ENCODE peak calls at places on chromosome 11, in six cellular contexts. L is uterus, K is fibroblast of lung, R is adrenal gland, C is lower lobe of right lung, Z is astrocyte. W is an unnamed sample. For H3K4me1, the result is how much of the 10 kb centered on the place peaks cover.

GRCh38 chr11:20156876-20157613 is 3.2 kb downstream of the DBX1 start:
- DNase-seq in L (no peak), K (no peak), R (no peak), C (no peak), Z (no peak), W (no peak)

GRCh38 chr11:20008190-20008801 is 152.0 kb downstream of the DBX1 start:
- DNase-seq in L (no peak), K (no peak), R (no peak), C (no peak), Z (no peak), W (no peak)

GRCh38 chr11:17694711-17695110 is 24.7 kb upstream of the MYOD1 start:
- DNase-seq in L (no peak), K (no peak), R (no peak), C (no peak), Z (no peak), W (no peak)

GRCh38 chr11:72278911-72279310 is 34.9 kb upstream of the PHOX2A start:
- DNase-seq in L (no peak), K (peak), R (no peak), C (no peak), Z (peak), W (peak)

GRCh38 chr11:123645576-123645975 is 8.8 kb downstream of the SCN3B start:
- DNase-seq in L (no peak), K (no peak), R (no peak), C (no peak), Z (no peak), W (no peak)

GRCh38 chr11:17747131-17747955 is 12.8 kb downstream of the KCNC1 start:
- DNase-seq in L (no peak), K (no peak), R (no peak), C (no peak), Z (no peak), W (no peak)

GRCh38 chr11:16082532-16083055 is 273.8 kb downstream of the SOX6 start:
- DNase-seq in L (no peak), K (no peak), R (no peak), C (no peak), Z (no peak), W (no peak)

GRCh38 chr11:17389957-17390649 is 1.6 kb upstream of the KCNJ11 start:
- DNase-seq in L (no peak), K (no peak), R (no peak), C (no peak), Z (no peak), W (no peak)

GRCh38 chr11:116219171-116219635 is 553.6 kb downstream of the BUD13 start:
- DNase-seq in L (no peak), K (no peak), R (no peak), C (no peak), Z (peak), W (peak)

GRCh38 chr11:75031771-75032549 is 43.2 kb downstream of the NEU3 start:
- DNase-seq in L (peak), K (peak), R (peak), C (peak), Z (peak), W (peak)
- TF ChIP-seq CTCF in L (peak), K (peak), R (peak), C (peak), Z (peak), W (peak)

DNA sequence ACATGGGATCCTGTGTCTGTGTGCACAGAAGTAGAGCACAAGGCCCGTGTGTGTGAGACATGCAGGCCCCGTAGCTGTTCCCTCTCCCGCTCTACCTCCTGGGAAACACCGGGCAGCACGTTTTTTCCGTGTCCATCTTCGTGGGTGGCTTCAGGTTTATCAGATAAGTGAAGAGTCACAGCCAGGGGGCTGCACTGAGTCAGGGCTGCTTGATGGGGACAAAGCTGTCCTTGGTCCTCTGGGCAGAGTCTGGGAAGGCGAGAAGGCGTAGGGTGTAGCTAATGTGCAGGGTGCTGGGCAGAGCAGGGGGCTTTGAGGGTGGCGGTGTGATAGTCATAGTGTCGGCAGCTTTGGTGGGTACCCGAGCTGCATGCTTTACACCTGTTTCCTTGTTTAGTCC is 23.7 kb downstream of the INCENP start:
- DNase-seq in L (no peak), K (no peak), R (peak), C (peak), Z (no peak), W (no peak)
- H3K4me1 ChIP-seq in L (under half), K (under half), R (under half), C (under half), Z (under half), W (under half)

GRCh38 chr11:81970886-81971285 is 762.8 kb downstream of the FAM181B start:
- DNase-seq in L (no peak), K (no peak), R (no peak), C (no peak), Z (no peak), W (no peak)

GRCh38 chr11:81963018-81963417 is 770.6 kb downstream of the FAM181B start:
- DNase-seq in L (no peak), K (peak), R (no peak), C (no peak), Z (no peak), W (no peak)

GRCh38 chr11:81966340-81966739 is 767.3 kb downstream of the FAM181B start:
- DNase-seq in L (no peak), K (no peak), R (no peak), C (no peak), Z (no peak), W (no peak)

DNA sequence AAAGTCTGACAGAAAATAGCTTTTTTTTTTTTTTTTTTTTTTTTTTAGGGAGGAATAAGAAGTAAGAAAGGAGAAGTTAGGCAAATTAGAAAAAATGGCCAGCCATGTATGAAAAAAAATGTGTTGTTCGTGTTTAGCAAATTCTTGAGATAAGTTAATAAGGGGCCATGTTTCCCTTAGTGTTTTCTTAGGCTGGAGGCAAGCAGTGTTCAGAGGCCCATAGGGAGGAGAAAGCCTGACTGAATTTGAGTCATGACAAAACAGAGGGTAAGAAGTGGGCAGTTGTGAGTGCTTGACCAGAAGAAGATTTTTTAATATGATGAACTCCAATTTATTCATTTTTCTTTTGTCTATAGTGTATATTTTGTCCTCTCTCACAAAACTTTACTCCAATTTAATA is 766.4 kb downstream of the FAM181B start:
- DNase-seq in L (no peak), K (no peak), R (no peak), C (no peak), Z (no peak), W (no peak)
- H3K27ac ChIP-seq in L (no peak), K (no peak), R (no peak), C (no peak), Z (no peak), W (no peak)

GRCh38 chr11:133966924-133967598 is 10.3 kb upstream of the IGSF9B start:
- DNase-seq in L (peak), K (no peak), R (peak), C (no peak), Z (no peak), W (no peak)
- TF ChIP-seq CTCF in L (peak), K (peak), R (peak), C (peak), Z (no peak), W (peak)

DNA sequence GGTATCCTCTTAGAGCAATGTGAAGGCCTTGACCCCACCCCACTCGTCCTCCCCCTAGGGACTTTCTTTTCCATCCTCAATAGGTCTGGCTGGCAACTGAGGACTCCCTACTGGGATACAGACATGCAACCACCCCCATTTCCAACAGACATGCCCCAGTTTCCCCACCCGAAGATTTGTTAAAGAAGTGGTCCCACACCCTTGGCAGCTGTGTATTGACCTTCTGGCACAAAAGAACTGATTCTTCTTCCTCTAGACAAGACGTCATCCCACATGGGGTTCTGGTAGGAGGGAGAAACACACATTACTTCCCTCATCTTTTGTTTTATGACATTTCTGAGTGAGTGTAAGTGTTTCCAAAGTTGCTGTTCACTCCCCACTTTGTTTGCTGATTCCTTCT is 4.6 kb downstream of the KIRREL3 start:
- DNase-seq in L (no peak), K (no peak), R (no peak), C (no peak), Z (no peak), W (no peak)
- H3K4me1 ChIP-seq in L (under half), K (under half), R (under half), C (under half), Z (under half), W (under half)

GRCh38 chr11:33635161-33635560 is 65.5 kb downstream of the C11orf91 start:
- DNase-seq in L (peak), K (peak), R (peak), C (no peak), Z (peak), W (peak)

GRCh38 chr11:33634291-33634834 is 66.3 kb downstream of the C11orf91 start:
- DNase-seq in L (no peak), K (no peak), R (no peak), C (no peak), Z (peak), W (peak)

GRCh38 chr11:33638608-33639007 is 62.0 kb downstream of the C11orf91 start:
- DNase-seq in L (no peak), K (no peak), R (no peak), C (no peak), Z (no peak), W (no peak)

GRCh38 chr11:33633251-33634003 is 67.2 kb downstream of the C11orf91 start:
- DNase-seq in L (no peak), K (peak), R (no peak), C (no peak), Z (peak), W (peak)

GRCh38 chr11:33636104-33636503 is 64.5 kb downstream of the C11orf91 start:
- DNase-seq in L (no peak), K (peak), R (no peak), C (peak), Z (no peak), W (peak)
- H3K27ac ChIP-seq in L (no peak), K (no peak), R (no peak), C (no peak), Z (no peak), W (peak)

GRCh38 chr11:12052676-12053605 is 44.5 kb upstream of the DKK3 start:
- DNase-seq in L (no peak), K (no peak), R (peak), C (no peak), Z (no peak), W (no peak)
- TF ChIP-seq CTCF in L (no peak), K (no peak), R (no peak), C (no peak), Z (no peak), W (peak)

GRCh38 chr11:12156301-12157140 is 46.1 kb downstream of the MICAL2 start:
- DNase-seq in L (no peak), K (no peak), R (no peak), C (no peak), Z (no peak), W (no peak)
- H3K4me1 ChIP-seq in L (under half), K (under half), R (under half), C (half or more), Z (half or more), W (under half)

DNA sequence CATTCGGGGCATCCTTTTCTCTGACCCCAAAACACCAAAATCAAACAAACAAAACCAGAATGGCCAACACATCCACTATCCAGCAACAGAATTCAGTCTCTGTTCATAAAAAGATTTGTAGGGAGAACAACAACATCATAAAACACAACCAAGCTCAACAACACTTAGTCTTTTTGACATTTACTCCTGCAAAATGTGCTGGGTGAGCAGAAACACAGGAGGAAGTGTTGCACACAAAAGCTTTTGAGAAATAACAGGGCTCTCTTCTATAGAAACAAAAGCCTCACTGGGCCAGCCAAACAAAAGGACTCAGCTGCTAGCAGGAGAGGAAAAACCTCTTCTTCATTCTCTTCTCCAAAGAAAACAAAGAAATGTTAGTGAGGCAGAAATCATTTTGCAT is 736.1 kb upstream of the CCDC90B start:
- DNase-seq in L (no peak), K (peak), R (no peak), C (no peak), Z (peak), W (no peak)
- H3K27ac ChIP-seq in L (no peak), K (no peak), R (no peak), C (no peak), Z (no peak), W (no peak)

GRCh38 chr11:66466225-66467033 is at the start of gene PELI3:
- DNase-seq in L (peak), K (peak), R (peak), C (peak), Z (peak), W (no peak)

GRCh38 chr11:66465371-66466224 is 1.1 kb upstream of the PELI3 start:
- DNase-seq in L (no peak), K (no peak), R (no peak), C (no peak), Z (no peak), W (no peak)

GRCh38 chr11:66467756-66468155 is 1.1 kb downstream of the PELI3 start:
- DNase-seq in L (no peak), K (peak), R (peak), C (peak), Z (no peak), W (no peak)

GRCh38 chr11:66468691-66469090 is 2.0 kb downstream of the PELI3 start:
- DNase-seq in L (no peak), K (no peak), R (no peak), C (no peak), Z (no peak), W (no peak)

GRCh38 chr11:66467034-66467659 is 442 bp downstream of the PELI3 start:
- DNase-seq in L (no peak), K (no peak), R (peak), C (peak), Z (no peak), W (no peak)
- TF ChIP-seq CTCF in L (peak), K (peak), R (peak), C (peak), Z (no peak), W (peak)